ENCODE peak calls at places on chromosomes 13 and 19, in six cellular contexts. One of them, this sample, is unnamed.

GRCh38 chr19:16034180-16034579 is 42.1 kb upstream of the TPM4 start:
- DNase-seq in mucosa of descending colon: no peak
- DNase-seq in nephron progenitor cell: no peak
- DNase-seq in lower leg skin: no peak
- DNase-seq in transverse colon: no peak
- DNase-seq in astrocyte of the spinal cord: no peak
- DNase-seq in this sample: no peak

GRCh38 chr13:79782541-79783216 is 301.7 kb downstream of the NDFIP2 start:
- DNase-seq in nephron progenitor cell: peak
- DNase-seq in transverse colon: no peak
- DNase-seq in lower leg skin: no peak
- DNase-seq in astrocyte of the spinal cord: peak
- DNase-seq in mucosa of descending colon: peak
- DNase-seq in this sample: peak

GRCh38 chr13:74193391-74193790 is 59.2 kb upstream of the KLF12 start:
- DNase-seq in transverse colon: no peak
- DNase-seq in nephron progenitor cell: no peak
- DNase-seq in lower leg skin: no peak
- DNase-seq in mucosa of descending colon: no peak
- DNase-seq in astrocyte of the spinal cord: no peak
- DNase-seq in this sample: no peak

GRCh38 chr13:37701306-37701705 is 102.7 kb upstream of the POSTN start:
- DNase-seq in transverse colon: no peak
- DNase-seq in astrocyte of the spinal cord: peak
- DNase-seq in mucosa of descending colon: no peak
- DNase-seq in lower leg skin: no peak
- DNase-seq in nephron progenitor cell: no peak
- DNase-seq in this sample: no peak

GRCh38 chr13:20475927-20476691 is 49.5 kb downstream of the CRYL1 start:
- DNase-seq in astrocyte of the spinal cord: peak
- DNase-seq in nephron progenitor cell: no peak
- DNase-seq in lower leg skin: no peak
- DNase-seq in mucosa of descending colon: peak
- DNase-seq in transverse colon: peak
- DNase-seq in this sample: no peak

GRCh38 chr19:29858621-29859020 is 46.8 kb downstream of the CCNE1 start:
- DNase-seq in lower leg skin: no peak
- DNase-seq in astrocyte of the spinal cord: no peak
- DNase-seq in transverse colon: no peak
- DNase-seq in nephron progenitor cell: no peak
- DNase-seq in mucosa of descending colon: no peak
- DNase-seq in this sample: no peak

GRCh38 chr19:5484398-5485285 is 29.4 kb downstream of the ZNRF4 start:
- DNase-seq in transverse colon: no peak
- DNase-seq in astrocyte of the spinal cord: peak
- DNase-seq in nephron progenitor cell: peak
- DNase-seq in mucosa of descending colon: no peak
- DNase-seq in lower leg skin: no peak
- DNase-seq in this sample: peak

GRCh38 chr13:113398963-113399754 is 35.2 kb upstream of the GRTP1 start:
- DNase-seq in transverse colon: no peak
- DNase-seq in astrocyte of the spinal cord: peak
- DNase-seq in lower leg skin: no peak
- DNase-seq in mucosa of descending colon: no peak
- DNase-seq in nephron progenitor cell: no peak
- DNase-seq in this sample: no peak

GRCh38 chr13:98921786-98922185 is 56.1 kb downstream of the DOCK9 start:
- DNase-seq in mucosa of descending colon: no peak
- DNase-seq in nephron progenitor cell: no peak
- DNase-seq in lower leg skin: no peak
- DNase-seq in astrocyte of the spinal cord: no peak
- DNase-seq in transverse colon: no peak
- DNase-seq in this sample: no peak

GRCh38 chr13:106533101-106533939 is 2.1 kb downstream of the EFNB2 start:
- DNase-seq in nephron progenitor cell: peak
- DNase-seq in transverse colon: peak
- DNase-seq in astrocyte of the spinal cord: peak
- DNase-seq in lower leg skin: peak
- DNase-seq in mucosa of descending colon: peak
- DNase-seq in this sample: peak

GRCh38 chr13:103203750-103204330 is 137.6 kb upstream of the SLC10A2 start:
- DNase-seq in transverse colon: no peak
- DNase-seq in lower leg skin: no peak
- DNase-seq in mucosa of descending colon: no peak
- DNase-seq in astrocyte of the spinal cord: no peak
- DNase-seq in nephron progenitor cell: no peak
- DNase-seq in this sample: no peak

GRCh38 chr19:56301152-56301551 is 13.5 kb downstream of the ZSCAN5A start:
- DNase-seq in lower leg skin: no peak
- DNase-seq in mucosa of descending colon: no peak
- DNase-seq in astrocyte of the spinal cord: no peak
- DNase-seq in transverse colon: no peak
- DNase-seq in nephron progenitor cell: no peak
- DNase-seq in this sample: no peak

GRCh38 chr19:4639531-4640246 is 373 bp downstream of the TNFAIP8L1 start:
- DNase-seq in astrocyte of the spinal cord: no peak
- DNase-seq in transverse colon: peak
- DNase-seq in mucosa of descending colon: peak
- DNase-seq in lower leg skin: no peak
- DNase-seq in nephron progenitor cell: peak
- DNase-seq in this sample: no peak

GRCh38 chr19:5985098-5985783 is 7.3 kb upstream of the RANBP3 start:
- DNase-seq in nephron progenitor cell: no peak
- DNase-seq in astrocyte of the spinal cord: peak
- DNase-seq in lower leg skin: no peak
- DNase-seq in mucosa of descending colon: no peak
- DNase-seq in transverse colon: no peak
- DNase-seq in this sample: no peak

GRCh38 chr13:109148243-109148642 is 518.8 kb downstream of the MYO16 start:
- DNase-seq in astrocyte of the spinal cord: no peak
- DNase-seq in mucosa of descending colon: no peak
- DNase-seq in transverse colon: no peak
- DNase-seq in lower leg skin: no peak
- DNase-seq in nephron progenitor cell: no peak
- DNase-seq in this sample: no peak

GRCh38 chr19:6765738-6766356 is 1.4 kb downstream of the SH2D3A start:
- DNase-seq in lower leg skin: peak
- DNase-seq in astrocyte of the spinal cord: no peak
- DNase-seq in transverse colon: peak
- DNase-seq in nephron progenitor cell: no peak
- DNase-seq in mucosa of descending colon: peak
- DNase-seq in this sample: no peak

GRCh38 chr19:3868770-3869456 is at the start of gene ZFR2:
- DNase-seq in lower leg skin: no peak
- DNase-seq in mucosa of descending colon: no peak
- DNase-seq in astrocyte of the spinal cord: no peak
- DNase-seq in transverse colon: no peak
- DNase-seq in nephron progenitor cell: peak
- DNase-seq in this sample: peak

GRCh38 chr19:38877781-38878574 is at the start of gene RINL:
- DNase-seq in transverse colon: peak
- DNase-seq in mucosa of descending colon: peak
- DNase-seq in astrocyte of the spinal cord: no peak
- DNase-seq in nephron progenitor cell: no peak
- DNase-seq in lower leg skin: no peak
- DNase-seq in this sample: no peak

GRCh38 chr13:25352806-25353205 is 19.0 kb upstream of the ATP8A2 start:
- DNase-seq in transverse colon: no peak
- DNase-seq in lower leg skin: no peak
- DNase-seq in astrocyte of the spinal cord: no peak
- DNase-seq in mucosa of descending colon: no peak
- DNase-seq in nephron progenitor cell: no peak
- DNase-seq in this sample: no peak
- TF ChIP-seq CTCF in transverse colon: no peak
- TF ChIP-seq CTCF in lower leg skin: no peak
- TF ChIP-seq CTCF in astrocyte of the spinal cord: no peak
- TF ChIP-seq CTCF in mucosa of descending colon: no peak
- TF ChIP-seq CTCF in nephron progenitor cell: no peak
- TF ChIP-seq CTCF in this sample: no peak

GRCh38 chr13:101917833-101918755 is 465.6 kb downstream of the ITGBL1 start:
- DNase-seq in mucosa of descending colon: no peak
- DNase-seq in nephron progenitor cell: no peak
- DNase-seq in astrocyte of the spinal cord: no peak
- DNase-seq in transverse colon: no peak
- DNase-seq in lower leg skin: no peak
- DNase-seq in this sample: peak

GRCh38 chr13:101917475-101917810 is 465.0 kb downstream of the ITGBL1 start:
- DNase-seq in nephron progenitor cell: no peak
- DNase-seq in lower leg skin: no peak
- DNase-seq in astrocyte of the spinal cord: no peak
- DNase-seq in mucosa of descending colon: no peak
- DNase-seq in transverse colon: no peak
- DNase-seq in this sample: peak

GRCh38 chr13:101916758-101917474 is 464.4 kb downstream of the ITGBL1 start:
- DNase-seq in nephron progenitor cell: peak
- DNase-seq in astrocyte of the spinal cord: no peak
- DNase-seq in transverse colon: no peak
- DNase-seq in lower leg skin: no peak
- DNase-seq in mucosa of descending colon: no peak
- DNase-seq in this sample: peak

GRCh38 chr13:101916108-101916757 is 463.8 kb downstream of the ITGBL1 start:
- DNase-seq in mucosa of descending colon: no peak
- DNase-seq in transverse colon: no peak
- DNase-seq in nephron progenitor cell: peak
- DNase-seq in astrocyte of the spinal cord: peak
- DNase-seq in lower leg skin: no peak
- DNase-seq in this sample: peak

DNA sequence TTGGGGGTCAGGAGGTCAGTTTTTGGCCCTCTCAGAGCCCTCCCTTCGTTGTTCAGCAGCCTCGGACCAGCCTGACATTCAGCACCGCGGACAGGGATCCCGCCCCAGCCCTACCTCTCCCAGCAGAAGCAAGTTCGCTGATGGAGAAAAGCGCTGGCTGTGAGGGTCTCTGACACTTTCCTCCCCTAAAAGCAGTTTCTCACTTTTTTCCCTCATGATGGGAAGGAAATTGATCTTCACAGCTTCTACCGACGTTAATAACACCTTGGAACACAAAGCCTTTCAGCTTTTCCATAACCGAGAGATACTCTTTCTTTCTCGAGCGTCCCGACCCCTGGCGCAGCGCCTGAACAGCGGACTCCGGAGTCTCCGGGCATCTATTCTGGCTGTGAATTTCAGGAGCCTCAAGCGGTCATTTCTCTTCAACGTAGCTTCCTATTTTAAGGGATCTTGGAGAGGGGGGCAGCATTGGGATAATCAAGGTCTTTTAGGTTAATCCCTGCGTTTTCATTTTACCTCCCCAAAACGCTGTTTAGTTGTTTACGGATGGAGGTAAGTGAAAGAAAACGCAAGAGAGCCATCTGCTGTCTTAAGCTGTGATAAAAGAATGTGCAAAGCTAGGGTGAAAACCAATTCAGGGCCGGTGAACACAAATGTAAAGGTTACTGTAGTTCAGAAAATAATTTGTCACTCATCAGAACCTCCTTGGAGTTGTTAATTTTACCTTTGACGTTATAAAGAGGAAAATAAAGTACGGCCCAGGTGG is 467.2 kb downstream of the ITGBL1 start:
- DNase-seq in mucosa of descending colon: no peak
- DNase-seq in astrocyte of the spinal cord: peak
- DNase-seq in lower leg skin: no peak
- DNase-seq in nephron progenitor cell: peak
- DNase-seq in transverse colon: no peak
- DNase-seq in this sample: peak
- TF ChIP-seq CTCF in mucosa of descending colon: no peak
- TF ChIP-seq CTCF in astrocyte of the spinal cord: peak
- TF ChIP-seq CTCF in lower leg skin: no peak
- TF ChIP-seq CTCF in nephron progenitor cell: no peak
- TF ChIP-seq CTCF in transverse colon: no peak
- TF ChIP-seq CTCF in this sample: no peak

GRCh38 chr19:13033244-13033643 is 38.0 kb downstream of the NFIX start:
- DNase-seq in mucosa of descending colon: no peak
- DNase-seq in nephron progenitor cell: no peak
- DNase-seq in transverse colon: no peak
- DNase-seq in astrocyte of the spinal cord: no peak
- DNase-seq in lower leg skin: no peak
- DNase-seq in this sample: no peak
- TF ChIP-seq CTCF in mucosa of descending colon: no peak
- TF ChIP-seq CTCF in nephron progenitor cell: no peak
- TF ChIP-seq CTCF in transverse colon: no peak
- TF ChIP-seq CTCF in astrocyte of the spinal cord: peak
- TF ChIP-seq CTCF in lower leg skin: no peak
- TF ChIP-seq CTCF in this sample: no peak

GRCh38 chr13:71977028-71977427 is 110.0 kb upstream of the DACH1 start:
- DNase-seq in nephron progenitor cell: no peak
- DNase-seq in mucosa of descending colon: no peak
- DNase-seq in lower leg skin: no peak
- DNase-seq in astrocyte of the spinal cord: no peak
- DNase-seq in transverse colon: no peak
- DNase-seq in this sample: no peak

GRCh38 chr13:71979616-71980015 is 112.6 kb upstream of the DACH1 start:
- DNase-seq in nephron progenitor cell: peak
- DNase-seq in lower leg skin: no peak
- DNase-seq in mucosa of descending colon: peak
- DNase-seq in astrocyte of the spinal cord: peak
- DNase-seq in transverse colon: no peak
- DNase-seq in this sample: no peak
- TF ChIP-seq CTCF in nephron progenitor cell: peak
- TF ChIP-seq CTCF in lower leg skin: no peak
- TF ChIP-seq CTCF in mucosa of descending colon: no peak
- TF ChIP-seq CTCF in astrocyte of the spinal cord: peak
- TF ChIP-seq CTCF in transverse colon: no peak
- TF ChIP-seq CTCF in this sample: peak

GRCh38 chr19:2488405-2488941 is 12.5 kb downstream of the GADD45B start:
- DNase-seq in transverse colon: peak
- DNase-seq in nephron progenitor cell: no peak
- DNase-seq in lower leg skin: no peak
- DNase-seq in mucosa of descending colon: peak
- DNase-seq in astrocyte of the spinal cord: no peak
- DNase-seq in this sample: no peak
- TF ChIP-seq CTCF in transverse colon: no peak
- TF ChIP-seq CTCF in nephron progenitor cell: no peak
- TF ChIP-seq CTCF in lower leg skin: no peak
- TF ChIP-seq CTCF in mucosa of descending colon: no peak
- TF ChIP-seq CTCF in astrocyte of the spinal cord: no peak
- TF ChIP-seq CTCF in this sample: no peak

This sample was measured in glutamatergic neuron.